ENCODE peak calls at places on chromosome 14, in nine cellular contexts. V is lower leg skin, E is astrocyte of the spinal cord, L is endothelial cell of umbilical vein, M is GM12864, N is cardiac fibroblast, I is upper lobe of right lung, Y is GM12878, F is AG09309. X is an unnamed sample.
A peak's percentile ranks its signal among the peaks of the same experiment; 100 is the strongest.

GRCh38 chr14:91008759-91009409 is 51.6 kb downstream of the RPS6KA5 start:
- DNase-seq in N (no peak), F (no peak), Y (no peak), V (no peak), L (no peak), E (no peak), M (no peak), I (no peak), X (no peak)

GRCh38 chr14:59018460-59018859 is 170.0 kb upstream of the DAAM1 start:
- DNase-seq in F (no peak), E (no peak), I (no peak), Y (no peak), N (no peak), V (no peak), M (no peak), L (no peak), X (no peak)

GRCh38 chr14:92945959-92946846 is 23.3 kb downstream of the CHGA start:
- DNase-seq in V (no peak), I (peak; percentile 77), M (no peak), E (peak; percentile 62), F (no peak), L (peak; percentile 70), N (peak; percentile 80), Y (no peak), X (no peak)

GRCh38 chr14:99601301-99601945 is 2.6 kb downstream of the CCDC85C start:
- DNase-seq in E (peak; percentile 78), I (no peak), L (no peak), F (no peak), N (peak; percentile 12), M (no peak), Y (no peak), V (no peak), X (no peak)

GRCh38 chr14:99839696-99840095 is 46.5 kb downstream of the EML1 start:
- DNase-seq in L (no peak), Y (no peak), F (no peak), M (no peak), I (no peak), N (no peak), V (no peak), E (no peak), X (no peak)

GRCh38 chr14:23186913-23187654 is 3.6 kb upstream of the SLC7A8 start:
- DNase-seq in I (no peak), V (no peak), Y (peak; percentile 5), M (peak; percentile 18), L (peak; percentile 81), N (peak; percentile 85), F (no peak), E (peak; percentile 73), X (no peak)

GRCh38 chr14:42671636-42672035 is 1065.0 kb downstream of the LRFN5 start:
- DNase-seq in L (no peak), E (no peak), V (no peak), M (no peak), Y (no peak), F (no peak), N (no peak), I (no peak), X (no peak)

GRCh38 chr14:58280954-58281787 is 17.2 kb upstream of the ARID4A start:
- DNase-seq in L (peak; percentile 95), N (peak; percentile 96), I (no peak), V (no peak), M (no peak), F (peak; percentile 76), Y (peak; percentile 27), E (peak; percentile 89), X (peak; percentile 48)

GRCh38 chr14:24351517-24351916 is 11.7 kb upstream of the RIPK3 start:
- DNase-seq in Y (no peak), V (no peak), L (peak; percentile 18), M (no peak), I (no peak), F (no peak), E (no peak), N (peak; percentile 48), X (no peak)

GRCh38 chr14:57692671-57693070 is 173.2 kb downstream of the SLC35F4 start:
- DNase-seq in Y (no peak), I (no peak), M (no peak), V (no peak), F (peak; percentile 33), L (peak; percentile 68), E (peak; percentile 74), N (peak; percentile 84), X (peak; percentile 26)

GRCh38 chr14:99242816-99243795 is 28.9 kb downstream of the BCL11B start:
- DNase-seq in E (no peak), N (no peak), I (no peak), L (no peak), M (no peak), F (no peak), Y (no peak), V (no peak), X (no peak)

GRCh38 chr14:82447586-82447985 is 913.9 kb upstream of the SEL1L start:
- DNase-seq in L (no peak), M (no peak), Y (no peak), N (no peak), I (no peak), V (no peak), F (no peak), E (no peak), X (no peak)

GRCh38 chr14:44170099-44170498 is 337.0 kb downstream of the FSCB start:
- DNase-seq in I (no peak), N (peak; percentile 76), E (no peak), Y (no peak), L (no peak), V (no peak), M (no peak), F (no peak), X (no peak)

GRCh38 chr14:55170526-55170925 is 20.9 kb downstream of the DLGAP5 start:
- DNase-seq in L (no peak), M (no peak), F (no peak), E (no peak), N (peak; percentile 50), I (no peak), V (no peak), Y (no peak), X (no peak)

GRCh38 chr14:67513631-67514108 is 19.4 kb upstream of the PLEKHH1 start:
- DNase-seq in L (no peak), V (no peak), Y (no peak), N (no peak), E (no peak), F (no peak), I (no peak), M (no peak), X (no peak)
- H3K4me3 ChIP-seq in L (no peak overlapping the region), V (no peak overlapping the region), Y (no peak overlapping the region), N (no peak overlapping the region), E (no peak overlapping the region), F (no peak overlapping the region), I (no peak overlapping the region), M (no peak overlapping the region), X (no peak overlapping the region)

DNA sequence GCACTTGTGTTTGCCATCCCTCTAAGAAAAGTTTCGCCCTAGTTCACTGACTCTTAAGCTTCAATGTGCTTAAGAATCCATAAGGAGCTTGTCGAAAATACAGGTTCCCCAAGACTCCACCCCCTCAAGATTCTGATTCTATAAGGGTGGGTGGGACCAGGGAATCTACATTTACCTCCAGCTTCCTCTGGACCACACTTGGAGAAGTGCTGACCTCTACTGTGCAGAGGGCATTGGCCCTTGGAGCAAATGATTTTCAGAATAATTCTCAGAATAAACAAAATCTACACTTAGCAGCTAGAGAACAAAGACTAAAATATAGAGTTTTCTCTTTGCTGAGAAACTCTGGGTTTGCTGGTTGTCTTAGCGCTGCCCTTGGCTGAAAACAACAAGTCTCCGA is 5.0 kb downstream of the TGFB3 start:
- DNase-seq in Y (no peak), M (no peak), V (no peak), E (no peak), F (no peak), I (no peak), L (no peak), N (no peak), X (no peak)
- TF ChIP-seq CTCF in Y (no peak), M (no peak), V (no peak), E (no peak), F (no peak), I (no peak), L (no peak), N (no peak), X (no peak)

GRCh38 chr14:105476937-105477658 is 2.5 kb downstream of the CRIP2 start:
- DNase-seq in Y (no peak), L (peak; percentile 35), I (no peak), E (no peak), M (no peak), F (no peak), V (no peak), N (no peak), X (no peak)
- H3K4me3 ChIP-seq in Y (no peak overlapping the region), L (peak overlapping the region; percentile 53), I (peak overlapping the region; percentile 66), E (peak overlapping the region; percentile 71), M (no peak overlapping the region), F (no peak overlapping the region), V (no peak overlapping the region), N (peak overlapping the region; percentile 72), X (no peak overlapping the region)

DNA sequence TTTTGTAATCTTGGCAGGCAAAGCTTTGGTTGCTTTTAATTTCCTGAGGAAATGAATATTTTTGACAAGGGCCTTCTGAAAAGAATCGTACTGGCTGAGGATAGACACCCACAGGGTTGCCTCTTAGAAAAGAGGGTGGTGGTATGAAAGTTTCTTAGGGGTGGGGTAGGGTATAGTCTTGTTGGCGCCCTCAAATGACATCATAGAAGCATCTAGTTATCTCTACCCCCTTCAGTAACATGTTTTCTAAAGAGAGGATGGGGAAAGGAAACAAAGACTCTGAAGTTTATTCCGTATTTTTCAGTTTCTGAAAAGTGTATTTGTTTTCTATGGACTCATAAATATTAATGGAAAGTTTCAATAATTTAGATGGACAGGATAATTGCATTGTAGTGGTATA is 13.7 kb downstream of the PRKCH start:
- DNase-seq in M (no peak), L (no peak), N (no peak), F (no peak), E (no peak), V (no peak), Y (no peak), I (no peak), X (no peak)
- TF ChIP-seq CTCF in M (no peak), L (no peak), N (no peak), F (no peak), E (no peak), V (no peak), Y (no peak), I (no peak), X (no peak)

GRCh38 chr14:52792097-52792415 is 649 bp upstream of the GNPNAT1 start:
- DNase-seq in N (no peak), M (no peak), V (no peak), E (no peak), I (no peak), Y (no peak), F (no peak), L (no peak), X (no peak)
- H3K4me3 ChIP-seq in N (peak overlapping the region; percentile 35), M (no peak overlapping the region), V (no peak overlapping the region), E (peak overlapping the region; percentile 50), I (peak overlapping the region; percentile 69), Y (no peak overlapping the region), F (peak overlapping the region; percentile 54), L (peak overlapping the region; percentile 68), X (peak overlapping the region; percentile 59)

DNA sequence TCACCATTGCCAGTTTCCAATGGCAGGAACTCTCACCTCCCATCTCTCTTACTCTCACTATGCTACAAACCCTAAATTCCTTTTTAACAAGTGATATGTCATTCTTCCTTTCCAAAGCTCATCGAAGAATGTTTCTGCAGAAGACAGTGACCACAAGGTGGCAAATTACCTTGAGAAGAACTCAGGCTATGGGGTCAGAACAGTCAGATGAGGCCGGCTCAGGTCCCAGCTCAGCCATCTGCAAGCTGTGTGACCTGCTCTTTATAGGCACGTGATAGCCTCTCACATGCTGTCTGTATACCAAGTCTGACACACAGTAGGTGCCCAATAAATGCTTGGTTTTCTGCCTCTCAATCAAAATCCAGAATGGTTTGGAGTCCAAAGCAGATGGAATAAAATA is 80.7 kb downstream of the FOXN3 start:
- DNase-seq in N (no peak), L (no peak), E (no peak), V (no peak), F (no peak), M (peak; percentile 63), Y (no peak), I (no peak), X (no peak)
- TF ChIP-seq CTCF in N (no peak), L (no peak), E (no peak), V (no peak), F (no peak), M (peak; percentile 37), Y (peak; percentile 8), I (no peak), X (no peak)